ENCODE peak calls at places on chromosomes 4 and X, in four cellular contexts. X is suprapubic skin, F is heart left ventricle, P is HepG2. B is an unnamed sample. For H3K4me1, the result is how much of the 10 kb centered on the place peaks cover.

GRCh38 chr4:80201326-80202151 is 4.2 kb downstream of the PRDM8 start:
- DNase-seq in X (peak), F (peak), P (no peak), B (no peak)

GRCh38 chrX:74291577-74291963 is 12.4 kb upstream of the ZCCHC13 start:
- DNase-seq in X (no peak), F (no peak), P (no peak), B (no peak)

GRCh38 chrX:74246524-74246923 is 57.5 kb upstream of the ZCCHC13 start:
- DNase-seq in X (no peak), F (no peak), P (no peak), B (no peak)

GRCh38 chr4:81622028-81622427 is 150.3 kb upstream of the RASGEF1B start:
- DNase-seq in X (no peak), F (no peak), P (no peak), B (no peak)

GRCh38 chr4:118086334-118086733 is 52.0 kb downstream of the NDST3 start:
- DNase-seq in X (no peak), F (no peak), P (no peak), B (no peak)

GRCh38 chr4:35725131-35725530 is 519.2 kb downstream of the ARAP2 start:
- DNase-seq in X (no peak), F (no peak), P (peak), B (no peak)

GRCh38 chrX:81021478-81021877 is 180.2 kb downstream of the HMGN5 start:
- DNase-seq in X (no peak), F (no peak), P (no peak), B (peak)

GRCh38 chrX:103170216-103170615 is 44.7 kb upstream of the BEX4 start:
- DNase-seq in X (no peak), F (no peak), P (no peak), B (no peak)

GRCh38 chr4:68369474-68369805 is 19.6 kb upstream of the YTHDC1 start:
- DNase-seq in X (no peak), F (no peak), P (no peak), B (no peak)

GRCh38 chr4:100106982-100107381 is 83.3 kb downstream of the DDIT4L start:
- DNase-seq in X (no peak), F (no peak), P (no peak), B (no peak)

GRCh38 chr4:129355529-129355928 is 259.6 kb downstream of the C4orf33 start:
- DNase-seq in X (no peak), F (peak), P (no peak), B (no peak)

GRCh38 chrX:149131780-149132179 is 373.3 kb downstream of the IDS start:
- DNase-seq in X (no peak), F (no peak), P (no peak), B (no peak)

GRCh38 chr4:61301285-61301684 is 101.2 kb downstream of the ADGRL3 start:
- DNase-seq in X (no peak), F (no peak), P (no peak), B (no peak)

GRCh38 chr4:142705820-142706219 is 140.3 kb downstream of the INPP4B start:
- DNase-seq in X (no peak), F (no peak), P (no peak), B (no peak)

GRCh38 chrX:25019707-25020390 is 4.1 kb upstream of the ARX start:
- DNase-seq in X (no peak), F (no peak), P (no peak), B (no peak)

GRCh38 chr4:186999676-187000075 is 276.0 kb upstream of the FAT1 start:
- DNase-seq in X (no peak), F (no peak), P (no peak), B (no peak)

GRCh38 chr4:41602113-41602512 is 64.2 kb downstream of the LIMCH1 start:
- DNase-seq in X (no peak), F (no peak), P (no peak), B (no peak)
- H3K4me1 ChIP-seq in X (under half), F (under half), P (under half), B (under half)

GRCh38 chr4:78939667-78940008 is 400 bp upstream of the PAQR3 start:
- DNase-seq in X (no peak), F (no peak), P (no peak), B (no peak)

GRCh38 chr4:78937837-78938236 is 1.4 kb downstream of the PAQR3 start:
- DNase-seq in X (no peak), F (no peak), P (peak), B (no peak)

GRCh38 chr4:78940752-78941151 is 1.5 kb upstream of the PAQR3 start:
- DNase-seq in X (no peak), F (no peak), P (no peak), B (no peak)

GRCh38 chr4:78938474-78938867 is 767 bp downstream of the PAQR3 start:
- DNase-seq in X (no peak), F (no peak), P (no peak), B (no peak)

DNA sequence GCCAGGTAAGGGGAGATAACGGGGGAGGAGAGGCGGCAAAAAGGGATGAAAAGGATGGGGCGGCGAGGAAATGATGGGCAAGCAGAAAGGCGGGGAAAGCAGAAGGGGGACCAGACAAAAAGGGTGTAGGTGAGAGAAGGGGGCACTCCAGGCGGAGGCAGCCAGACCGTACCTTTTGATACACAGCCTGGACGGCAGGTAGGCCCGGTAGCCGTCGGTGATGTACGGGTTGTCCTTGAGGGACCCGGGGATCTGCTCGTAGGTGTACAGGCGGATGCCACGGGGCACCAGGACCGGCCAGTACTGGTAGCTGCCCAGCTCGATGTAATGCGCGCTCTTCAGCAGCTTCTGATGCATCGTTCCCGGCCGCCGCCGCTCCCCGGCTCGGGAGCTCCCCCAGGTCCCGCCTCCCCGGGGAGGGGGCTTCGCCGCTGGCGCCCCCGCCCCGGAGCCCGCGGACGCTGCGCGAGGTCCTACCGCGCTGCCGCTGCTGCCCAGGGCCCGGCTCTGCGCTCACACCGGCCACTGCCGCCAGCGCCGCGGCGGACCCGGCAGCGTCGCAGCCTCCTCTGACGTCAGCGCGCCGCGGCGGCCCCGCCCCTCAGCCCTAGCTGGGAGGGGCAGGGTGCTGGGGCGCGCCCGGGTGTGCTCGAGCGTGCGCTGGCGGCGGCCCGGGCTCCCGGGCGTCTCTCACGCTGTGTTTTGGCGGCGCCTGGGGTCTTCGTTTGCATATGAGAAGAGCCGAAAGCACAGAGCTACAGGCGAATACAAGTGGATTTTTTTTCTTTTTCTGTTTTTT is at the start of gene PAQR3:
- DNase-seq in X (peak), F (peak), P (peak), B (peak)
- TF ChIP-seq POLR2A in X (no peak), F (peak), P (peak), B (peak)

DNA sequence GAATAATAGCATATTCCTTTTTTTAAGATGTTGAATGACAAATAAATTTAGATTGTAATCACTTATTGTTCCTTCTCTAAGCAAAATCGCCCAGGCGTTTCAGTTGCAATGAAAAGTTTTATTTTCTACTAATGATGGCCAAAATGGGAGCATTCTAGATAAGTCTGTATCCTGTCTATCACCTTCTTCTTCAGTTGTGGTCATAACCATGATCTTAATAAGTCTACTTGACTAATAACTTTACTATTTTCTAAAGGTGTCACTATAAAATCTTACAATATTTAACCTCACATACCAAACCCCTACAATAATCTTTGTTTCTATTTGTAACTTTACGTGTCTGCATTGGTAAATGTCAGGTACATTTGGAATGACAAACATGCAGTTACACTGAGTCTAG is 723.7 kb upstream of the MAGEB2 start:
- DNase-seq in X (no peak), F (no peak), P (no peak), B (no peak)
- H3K4me1 ChIP-seq in X (under half), F (under half), P (under half), B (under half)

GRCh38 chr4:39365931-39366771 is at the start of gene RFC1:
- DNase-seq in X (peak), F (peak), P (peak), B (peak)
- TF ChIP-seq POLR2A in X (peak), F (no peak), P (peak), B (peak)

DNA sequence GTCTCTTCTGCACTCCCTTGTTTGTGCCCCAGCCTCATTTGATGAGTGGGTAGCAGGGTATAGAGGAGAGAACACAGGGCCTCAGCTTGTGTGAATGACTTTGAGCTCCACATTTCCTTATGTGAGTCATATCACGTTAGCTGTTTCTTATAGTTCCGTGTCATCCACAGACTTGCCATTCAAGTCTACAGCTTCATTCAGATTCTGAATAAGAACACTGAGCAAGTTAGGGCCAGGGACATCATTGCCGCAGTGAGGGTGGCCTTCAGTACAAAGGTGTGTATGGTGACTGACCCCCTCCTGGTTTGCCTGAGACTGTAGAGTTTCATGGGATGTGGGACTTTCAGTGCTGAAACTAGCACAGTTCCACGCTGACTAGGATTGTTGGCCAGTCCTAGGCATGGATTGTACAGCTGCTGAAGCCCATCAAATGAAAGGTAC is 23.6 kb downstream of the KLF3 start:
- DNase-seq in X (no peak), F (no peak), P (no peak), B (no peak)
- H3K4me1 ChIP-seq in X (half or more), F (half or more), P (under half), B (half or more)

DNA sequence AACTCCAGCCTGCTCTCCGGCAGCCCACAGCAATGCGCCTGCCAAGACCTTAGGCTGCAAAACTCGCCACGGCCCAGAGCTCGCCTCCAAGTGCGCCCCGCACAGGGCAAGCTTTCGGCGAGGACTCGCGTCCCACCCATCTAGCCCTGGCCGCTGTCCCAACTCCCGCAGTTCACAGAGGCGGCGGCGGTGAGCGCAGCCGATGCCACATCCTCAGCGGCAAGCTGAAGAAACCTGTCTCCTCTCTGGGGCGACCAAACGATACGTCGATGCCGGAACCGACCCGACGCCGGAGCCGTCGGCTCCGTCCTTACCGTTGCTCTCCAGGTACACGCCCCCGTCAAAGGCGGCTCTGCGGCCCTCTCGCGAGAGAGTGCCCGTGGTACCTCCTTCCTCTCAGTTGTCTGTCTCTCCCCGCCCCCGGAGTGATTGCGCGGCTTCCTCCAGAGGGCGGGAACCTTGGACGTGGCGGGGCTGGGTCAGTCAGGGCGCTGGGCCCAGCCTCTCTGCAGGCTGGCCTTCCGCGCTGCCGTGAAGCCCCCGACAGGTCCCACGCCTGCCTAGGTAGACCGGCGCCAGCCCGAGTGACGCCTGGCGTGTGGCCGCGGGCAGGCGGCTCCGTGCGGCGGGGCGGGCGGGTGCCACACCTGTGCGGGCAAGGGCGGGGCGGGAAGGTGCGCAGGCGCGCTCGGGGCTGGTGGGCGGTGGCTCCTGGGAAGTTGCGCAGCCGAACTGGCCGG is 380 bp upstream of the RAB33B start:
- DNase-seq in X (peak), F (peak), P (peak), B (peak)
- TF ChIP-seq POLR2A in X (peak), F (peak), P (peak), B (peak)

B was measured in spleen.